ENCODE peak calls at places on chromosomes 11 and 22, in nine cellular contexts. M is COR-L47; V is psoas muscle; U is astrocyte of the cerebellum; C is RPMI7951; X is activated effector memory CD4-positive, alpha-beta T cell treated with Interleukin-2 at 50 U/mL for 16 hours; Y is ELR; A is stimulated activated CD4-positive, alpha-beta T cell treated with anti-CD3 and anti-CD28 coated beads, Interleukin-2, amount 100 ng/mL, for 24 hours; G is progenitor cell of endocrine pancreas. B is an unnamed sample.

GRCh38 chr11:62923634-62924411 is 2.7 kb upstream of the CHRM1 start:
- DNase-seq in M (no peak), V (no peak), U (no peak), C (no peak), X (peak), Y (no peak), A (peak), G (no peak), B (no peak)

GRCh38 chr11:45580399-45580798 is 85.0 kb downstream of the CHST1 start:
- DNase-seq in M (no peak), V (no peak), U (peak), C (peak), X (no peak), Y (peak), A (no peak), G (peak), B (peak)

GRCh38 chr11:74409633-74410032 is 11.4 kb upstream of the PGM2L1 start:
- DNase-seq in M (no peak), V (no peak), U (no peak), C (no peak), X (no peak), Y (no peak), A (no peak), G (no peak), B (no peak)

GRCh38 chr11:7579226-7579825 is 65.5 kb downstream of the PPFIBP2 start:
- DNase-seq in M (no peak), V (no peak), U (no peak), C (peak), X (no peak), Y (peak), A (no peak), G (no peak), B (no peak)

GRCh38 chr11:119341222-119342022 is 739 bp upstream of the C1QTNF5 start:
- DNase-seq in M (no peak), V (no peak), U (no peak), C (no peak), X (no peak), Y (no peak), A (no peak), G (no peak), B (no peak)

GRCh38 chr11:128424867-128425285 is 162.5 kb downstream of the ETS1 start:
- DNase-seq in M (no peak), V (peak), U (no peak), C (peak), X (no peak), Y (no peak), A (no peak), G (no peak), B (no peak)

GRCh38 chr11:37171451-37171850 is 573.4 kb upstream of the RAG2 start:
- DNase-seq in M (no peak), V (no peak), U (no peak), C (no peak), X (no peak), Y (no peak), A (no peak), G (no peak), B (no peak)

GRCh38 chr11:33394431-33395109 is 137.4 kb downstream of the HIPK3 start:
- DNase-seq in M (no peak), V (no peak), U (no peak), C (no peak), X (no peak), Y (no peak), A (no peak), G (no peak), B (no peak)

GRCh38 chr11:65172600-65172999 is 2.6 kb downstream of the SPDYC start:
- DNase-seq in M (no peak), V (no peak), U (no peak), C (no peak), X (no peak), Y (no peak), A (no peak), G (no peak), B (no peak)

GRCh38 chr11:57460017-57460755 is at the start of gene RTN4RL2:
- DNase-seq in M (peak), V (peak), U (no peak), C (peak), X (peak), Y (peak), A (peak), G (peak), B (peak)

GRCh38 chr22:19805821-19806212 is 45.2 kb downstream of the TBX1 start:
- DNase-seq in M (no peak), V (no peak), U (no peak), C (peak), X (no peak), Y (peak), A (no peak), G (no peak), B (no peak)

GRCh38 chr22:27264184-27264583 is 537.4 kb downstream of the MN1 start:
- DNase-seq in M (no peak), V (no peak), U (no peak), C (no peak), X (no peak), Y (no peak), A (no peak), G (no peak), B (no peak)

GRCh38 chr11:76802621-76803020 is 19.5 kb downstream of the TSKU start:
- DNase-seq in M (no peak), V (no peak), U (no peak), C (no peak), X (no peak), Y (no peak), A (no peak), G (no peak), B (no peak)

GRCh38 chr11:18501629-18502028 is 25.1 kb downstream of the TSG101 start:
- DNase-seq in M (no peak), V (no peak), U (no peak), C (no peak), X (no peak), Y (no peak), A (no peak), G (no peak), B (no peak)

GRCh38 chr11:106943089-106943488 is 75.2 kb downstream of the GUCY1A2 start:
- DNase-seq in M (no peak), V (no peak), U (no peak), C (no peak), X (no peak), Y (no peak), A (no peak), G (no peak), B (no peak)

GRCh38 chr22:35620624-35621245 is 3.6 kb upstream of the MB start:
- DNase-seq in M (peak), V (no peak), U (no peak), C (peak), X (no peak), Y (no peak), A (no peak), G (no peak), B (no peak)

GRCh38 chr11:24747275-24748251 is 250.7 kb downstream of the LUZP2 start:
- DNase-seq in M (no peak), V (no peak), U (no peak), C (no peak), X (no peak), Y (no peak), A (no peak), G (no peak), B (no peak)

GRCh38 chr11:61065955-61066638 is 36.2 kb upstream of the CD5 start:
- DNase-seq in M (no peak), V (no peak), U (no peak), C (no peak), X (no peak), Y (no peak), A (peak), G (no peak), B (no peak)

GRCh38 chr11:121564948-121565684 is 112.3 kb upstream of the SORL1-AS1 start:
- DNase-seq in M (no peak), V (no peak), U (no peak), C (no peak), X (no peak), Y (no peak), A (no peak), G (no peak), B (no peak)

GRCh38 chr11:120471131-120471530 is 40.4 kb upstream of the GRIK4 start:
- DNase-seq in M (no peak), V (no peak), U (peak), C (peak), X (no peak), Y (peak), A (no peak), G (no peak), B (no peak)

GRCh38 chr11:19071255-19071654 is 10.7 kb upstream of the MRGPRX2 start:
- DNase-seq in M (peak), V (peak), U (peak), C (peak), X (peak), Y (peak), A (peak), G (peak), B (peak)

GRCh38 chr22:36206255-36206654 is 4.6 kb upstream of the APOL4 start:
- DNase-seq in M (no peak), V (no peak), U (no peak), C (no peak), X (no peak), Y (no peak), A (no peak), G (no peak), B (no peak)

GRCh38 chr22:44741929-44742328 is 10.4 kb upstream of the ARHGAP8 start:
- DNase-seq in M (no peak), V (no peak), U (no peak), C (no peak), X (no peak), Y (no peak), A (no peak), G (no peak), B (no peak)

GRCh38 chr11:120197977-120198376 is 12.9 kb upstream of the OAF start:
- DNase-seq in M (no peak), V (no peak), U (no peak), C (no peak), X (no peak), Y (no peak), A (no peak), G (no peak), B (no peak)

GRCh38 chr22:44139773-44140172 is 41.0 kb upstream of the PARVG start:
- DNase-seq in M (no peak), V (no peak), U (no peak), C (no peak), X (no peak), Y (no peak), A (no peak), G (no peak), B (no peak)

GRCh38 chr11:43810929-43811596 is 69.6 kb upstream of the ALKBH3 start:
- DNase-seq in M (no peak), V (no peak), U (no peak), C (no peak), X (no peak), Y (peak), A (no peak), G (no peak), B (no peak)

GRCh38 chr11:128789497-128790080 is 77.5 kb downstream of the KCNJ1 start:
- DNase-seq in M (no peak), V (no peak), U (no peak), C (no peak), X (no peak), Y (no peak), A (no peak), G (no peak), B (no peak)

GRCh38 chr22:24421428-24421931 is 5.9 kb upstream of the ADORA2A start:
- DNase-seq in M (no peak), V (no peak), U (no peak), C (no peak), X (no peak), Y (peak), A (no peak), G (no peak), B (no peak)

GRCh38 chr11:2318707-2319106 is 16.9 kb downstream of the TSPAN32 start:
- DNase-seq in M (no peak), V (no peak), U (no peak), C (no peak), X (no peak), Y (no peak), A (no peak), G (no peak), B (no peak)

GRCh38 chr22:26906464-26906863 is 249.1 kb downstream of the MIAT start:
- DNase-seq in M (peak), V (no peak), U (no peak), C (no peak), X (no peak), Y (no peak), A (no peak), G (no peak), B (no peak)

GRCh38 chr22:30858976-30859713 is 109.4 kb downstream of the MORC2 start:
- DNase-seq in M (no peak), V (no peak), U (no peak), C (no peak), X (no peak), Y (no peak), A (no peak), G (no peak), B (no peak)

GRCh38 chr11:71062199-71062598 is 190.2 kb downstream of the SHANK2 start:
- DNase-seq in M (no peak), V (no peak), U (no peak), C (no peak), X (no peak), Y (no peak), A (no peak), G (no peak), B (no peak)

GRCh38 chr11:113550179-113550578 is 75.0 kb upstream of the DRD2 start:
- DNase-seq in M (no peak), V (no peak), U (no peak), C (no peak), X (no peak), Y (no peak), A (no peak), G (no peak), B (no peak)

GRCh38 chr11:125517116-125517804 is 21.2 kb upstream of the FEZ1 start:
- DNase-seq in M (peak), V (no peak), U (peak), C (peak), X (no peak), Y (peak), A (no peak), G (no peak), B (peak)

GRCh38 chr11:62390237-62390636 is 28.6 kb upstream of the SCGB1A1 start:
- DNase-seq in M (no peak), V (no peak), U (no peak), C (no peak), X (no peak), Y (no peak), A (no peak), G (no peak), B (no peak)

B was measured in endothelial cell.